ENCODE peak calls at places on chromosomes 1 and 21, in four cellular contexts. One of them, this sample, is unnamed.

GRCh38 chr1:13451399-13451965 is 41.2 kb downstream of the PRAMEF20 start:
- DNase-seq in right lobe of liver: no peak
- DNase-seq in HL-60: no peak
- DNase-seq in neural crest cell: no peak
- DNase-seq in this sample: no peak

GRCh38 chr1:48470506-48470905 is 1.5 kb downstream of the SPATA6 start:
- DNase-seq in right lobe of liver: no peak
- DNase-seq in neural crest cell: no peak
- DNase-seq in HL-60: no peak
- DNase-seq in this sample: no peak

GRCh38 chr1:160620942-160621632 is 25.8 kb downstream of the SLAMF1 start:
- DNase-seq in right lobe of liver: no peak
- DNase-seq in HL-60: no peak
- DNase-seq in neural crest cell: no peak
- DNase-seq in this sample: no peak

GRCh38 chr1:153842006-153842471 is 66.8 kb downstream of the SLC27A3 start:
- DNase-seq in HL-60: no peak
- DNase-seq in right lobe of liver: no peak
- DNase-seq in neural crest cell: no peak
- DNase-seq in this sample: no peak

GRCh38 chr1:224205438-224205840 is 22.4 kb downstream of the DEGS1 start:
- DNase-seq in HL-60: peak; percentile 52
- DNase-seq in neural crest cell: no peak
- DNase-seq in right lobe of liver: no peak
- DNase-seq in this sample: peak; percentile 83

GRCh38 chr1:245856944-245857531 is 650.0 kb downstream of the SMYD3 start:
- DNase-seq in neural crest cell: no peak
- DNase-seq in HL-60: no peak
- DNase-seq in right lobe of liver: no peak
- DNase-seq in this sample: no peak

GRCh38 chr21:37273440-37273839 is 6.3 kb upstream of the VPS26C start:
- DNase-seq in neural crest cell: no peak
- DNase-seq in right lobe of liver: no peak
- DNase-seq in HL-60: no peak
- DNase-seq in this sample: no peak

GRCh38 chr1:196361112-196361714 is 247.0 kb downstream of the KCNT2 start:
- DNase-seq in HL-60: no peak
- DNase-seq in right lobe of liver: peak; percentile 55
- DNase-seq in neural crest cell: no peak
- DNase-seq in this sample: no peak

GRCh38 chr1:14786104-14786675 is 187.7 kb downstream of the KAZN start:
- DNase-seq in neural crest cell: no peak
- DNase-seq in right lobe of liver: no peak
- DNase-seq in HL-60: no peak
- DNase-seq in this sample: no peak

GRCh38 chr1:155053531-155054105 is 2.5 kb downstream of the ADAM15 start:
- DNase-seq in HL-60: no peak
- DNase-seq in right lobe of liver: no peak
- DNase-seq in neural crest cell: no peak
- DNase-seq in this sample: no peak

GRCh38 chr1:25431495-25432363 is 1.0 kb downstream of the MACO1 start:
- DNase-seq in right lobe of liver: peak; percentile 52
- DNase-seq in HL-60: no peak
- DNase-seq in neural crest cell: no peak
- DNase-seq in this sample: no peak

GRCh38 chr21:41895643-41896493 is 16.7 kb upstream of the PRDM15 start:
- DNase-seq in right lobe of liver: no peak
- DNase-seq in neural crest cell: no peak
- DNase-seq in HL-60: no peak
- DNase-seq in this sample: no peak

GRCh38 chr1:230498704-230499103 is 72.6 kb upstream of the PGBD5 start:
- DNase-seq in HL-60: no peak
- DNase-seq in neural crest cell: no peak
- DNase-seq in right lobe of liver: no peak
- DNase-seq in this sample: no peak

GRCh38 chr1:53946252-53947171 is at the start of gene LRRC42:
- DNase-seq in right lobe of liver: no peak
- DNase-seq in neural crest cell: no peak
- DNase-seq in HL-60: no peak
- DNase-seq in this sample: no peak

GRCh38 chr1:223189903-223190724 is 47.1 kb upstream of the TLR5 start:
- DNase-seq in right lobe of liver: no peak
- DNase-seq in neural crest cell: no peak
- DNase-seq in HL-60: no peak
- DNase-seq in this sample: no peak

GRCh38 chr1:164723296-164723731 is 164.3 kb downstream of the PBX1 start:
- DNase-seq in HL-60: no peak
- DNase-seq in right lobe of liver: no peak
- DNase-seq in neural crest cell: no peak
- DNase-seq in this sample: no peak

GRCh38 chr1:47582891-47583608 is 145.2 kb downstream of the FOXD2 start:
- DNase-seq in HL-60: no peak
- DNase-seq in right lobe of liver: peak; percentile 12
- DNase-seq in neural crest cell: no peak
- DNase-seq in this sample: no peak

GRCh38 chr1:230288641-230289349 is 137.3 kb downstream of the PGBD5 start:
- DNase-seq in neural crest cell: no peak
- DNase-seq in right lobe of liver: no peak
- DNase-seq in HL-60: no peak
- DNase-seq in this sample: no peak

GRCh38 chr1:116968724-116969123 is 32.8 kb upstream of the CD101 start:
- DNase-seq in neural crest cell: no peak
- DNase-seq in HL-60: no peak
- DNase-seq in right lobe of liver: no peak
- DNase-seq in this sample: no peak

GRCh38 chr1:68293609-68294353 is 61.5 kb upstream of the WLS start:
- DNase-seq in neural crest cell: peak; percentile 24
- DNase-seq in HL-60: no peak
- DNase-seq in right lobe of liver: no peak
- DNase-seq in this sample: no peak

GRCh38 chr1:46278807-46279206 is 24.6 kb downstream of the LRRC41 start:
- DNase-seq in HL-60: no peak
- DNase-seq in neural crest cell: no peak
- DNase-seq in right lobe of liver: no peak
- DNase-seq in this sample: no peak

GRCh38 chr1:228318823-228319241 is 87.8 kb downstream of the TRIM11 start:
- DNase-seq in HL-60: no peak
- DNase-seq in neural crest cell: no peak
- DNase-seq in right lobe of liver: peak; percentile 36
- DNase-seq in this sample: no peak

DNA sequence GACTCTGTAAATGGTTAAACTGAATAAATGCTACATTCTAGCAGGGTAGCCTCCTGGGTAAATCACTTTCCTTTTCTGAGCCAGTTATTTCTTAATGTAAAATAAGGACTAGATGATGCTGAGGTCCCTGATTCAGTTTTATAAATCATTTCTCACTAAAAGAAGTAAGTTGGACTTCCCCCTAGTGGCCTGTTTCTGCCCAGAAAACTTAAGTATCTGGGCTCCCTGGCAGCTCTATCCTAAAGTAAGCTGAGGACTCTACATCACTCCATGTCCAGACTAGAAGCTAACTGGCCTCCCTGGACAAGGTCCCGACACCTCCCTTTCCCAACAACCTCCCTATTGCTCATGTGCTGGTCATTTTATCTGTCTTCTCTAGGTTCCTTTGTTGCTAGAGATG is 3.0 kb downstream of the GPN2 start:
- DNase-seq in right lobe of liver: no peak
- DNase-seq in neural crest cell: no peak
- DNase-seq in HL-60: peak; percentile 23
- DNase-seq in this sample: no peak
- TF ChIP-seq CTCF in right lobe of liver: peak; percentile 46
- TF ChIP-seq CTCF in neural crest cell: peak; percentile 67
- TF ChIP-seq CTCF in HL-60: peak; percentile 21
- TF ChIP-seq CTCF in this sample: peak; percentile 51

DNA sequence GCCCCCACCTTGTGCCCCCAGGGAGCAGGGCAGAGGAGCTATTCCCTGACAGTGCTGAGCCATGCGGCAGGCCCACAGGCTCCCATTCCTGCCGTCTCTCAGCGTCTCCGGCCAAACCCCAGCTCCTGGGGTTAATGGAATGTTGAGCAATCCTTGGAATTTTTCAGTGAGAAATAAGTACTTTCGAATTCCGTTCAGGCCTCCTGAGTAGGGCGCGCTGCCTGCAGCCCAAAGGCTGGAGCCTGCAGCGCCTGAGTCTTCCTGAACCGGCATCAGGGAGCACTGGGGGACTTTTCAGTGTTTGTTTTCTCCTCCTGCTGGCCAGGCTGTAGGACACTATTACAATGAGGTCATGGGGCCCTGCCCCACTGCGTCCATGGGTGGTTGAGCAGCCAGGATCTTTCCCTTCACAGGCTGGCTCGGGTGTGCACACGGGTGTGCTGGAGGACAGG is 33.3 kb upstream of the CSF1 start:
- DNase-seq in right lobe of liver: peak; percentile 52
- DNase-seq in HL-60: no peak
- DNase-seq in neural crest cell: no peak
- DNase-seq in this sample: no peak
- TF ChIP-seq CTCF in right lobe of liver: no peak
- TF ChIP-seq CTCF in HL-60: no peak
- TF ChIP-seq CTCF in neural crest cell: peak; percentile 36
- TF ChIP-seq CTCF in this sample: no peak

GRCh38 chr21:39843483-39843882 is 23.8 kb upstream of the PCP4 start:
- DNase-seq in right lobe of liver: no peak
- DNase-seq in HL-60: no peak
- DNase-seq in neural crest cell: no peak
- DNase-seq in this sample: no peak
- TF ChIP-seq CTCF in right lobe of liver: no peak
- TF ChIP-seq CTCF in HL-60: no peak
- TF ChIP-seq CTCF in neural crest cell: no peak
- TF ChIP-seq CTCF in this sample: no peak

DNA sequence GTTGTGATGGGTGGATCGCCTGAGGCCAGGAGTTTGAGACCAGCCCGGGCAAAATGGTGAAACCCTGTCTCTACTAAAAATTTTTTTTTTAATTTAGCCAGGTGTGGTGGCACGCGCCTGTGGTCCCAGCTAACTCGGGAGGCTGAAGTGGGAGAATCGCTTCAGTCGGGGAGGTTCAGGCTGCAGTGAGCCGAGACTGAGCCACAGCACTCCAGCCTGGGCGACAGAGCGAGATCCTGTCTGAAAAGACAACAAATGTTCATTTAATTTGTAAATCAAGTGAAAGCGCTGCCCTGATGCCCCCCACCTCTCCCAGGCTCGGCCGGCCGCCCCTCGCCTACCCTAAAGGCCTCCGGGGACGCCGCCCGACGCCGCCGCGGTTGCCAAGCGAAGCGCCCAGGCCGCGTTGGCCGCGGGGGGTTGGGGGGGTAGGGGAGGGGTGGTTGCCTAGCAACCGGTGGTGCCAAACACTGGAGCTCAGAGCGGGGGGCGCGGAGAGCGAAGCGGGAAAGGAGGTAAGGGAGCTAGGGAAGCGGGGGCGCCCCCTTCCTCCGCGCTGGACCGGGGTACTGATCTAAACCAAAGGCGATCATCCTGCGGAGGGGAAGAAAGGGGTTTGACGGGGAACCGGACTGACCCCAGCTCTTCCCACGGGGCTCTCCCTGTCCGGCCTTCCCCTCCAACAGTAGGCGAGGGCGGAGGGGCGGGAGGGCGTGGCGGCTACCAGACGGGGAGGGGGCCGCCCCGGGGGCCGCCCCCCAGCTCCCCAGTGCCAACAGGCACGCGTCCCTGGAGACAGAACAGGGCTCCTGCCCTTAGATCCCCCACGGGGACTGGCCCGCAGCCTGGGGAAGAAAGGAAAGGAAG is at the start of gene TEKT2:
- DNase-seq in right lobe of liver: no peak
- DNase-seq in HL-60: no peak
- DNase-seq in neural crest cell: peak; percentile 68
- DNase-seq in this sample: no peak
- TF ChIP-seq CTCF in right lobe of liver: no peak
- TF ChIP-seq CTCF in HL-60: no peak
- TF ChIP-seq CTCF in neural crest cell: no peak
- TF ChIP-seq CTCF in this sample: no peak

GRCh38 chr1:111571987-111572386 is 47.6 kb upstream of the RAP1A start:
- DNase-seq in HL-60: no peak
- DNase-seq in neural crest cell: no peak
- DNase-seq in right lobe of liver: peak; percentile 50
- DNase-seq in this sample: no peak

GRCh38 chr1:111571239-111571638 is 48.4 kb upstream of the RAP1A start:
- DNase-seq in HL-60: no peak
- DNase-seq in right lobe of liver: no peak
- DNase-seq in neural crest cell: no peak
- DNase-seq in this sample: no peak

GRCh38 chr1:111569913-111570312 is 49.7 kb upstream of the RAP1A start:
- DNase-seq in right lobe of liver: no peak
- DNase-seq in neural crest cell: no peak
- DNase-seq in HL-60: no peak
- DNase-seq in this sample: no peak

GRCh38 chr1:111568160-111568559 is 51.4 kb upstream of the RAP1A start:
- DNase-seq in right lobe of liver: no peak
- DNase-seq in HL-60: no peak
- DNase-seq in neural crest cell: no peak
- DNase-seq in this sample: no peak

GRCh38 chr1:111570781-111571181 is 48.8 kb upstream of the RAP1A start:
- DNase-seq in right lobe of liver: no peak
- DNase-seq in neural crest cell: peak; percentile 28
- DNase-seq in HL-60: peak; percentile 42
- DNase-seq in this sample: peak; percentile 46
- TF ChIP-seq CTCF in right lobe of liver: peak; percentile 6
- TF ChIP-seq CTCF in neural crest cell: peak; percentile 45
- TF ChIP-seq CTCF in HL-60: peak; percentile 33
- TF ChIP-seq CTCF in this sample: peak; percentile 47

GRCh38 chr1:39387452-39387851 is 104.0 kb upstream of the BMP8A start:
- DNase-seq in neural crest cell: no peak
- DNase-seq in right lobe of liver: no peak
- DNase-seq in HL-60: no peak
- DNase-seq in this sample: no peak
- TF ChIP-seq CTCF in neural crest cell: peak; percentile 26
- TF ChIP-seq CTCF in right lobe of liver: peak; percentile 47
- TF ChIP-seq CTCF in HL-60: no peak
- TF ChIP-seq CTCF in this sample: no peak

This sample was measured in CD14-positive monocyte.